ENCODE peak calls at places on chromosomes 1 and 21, in eight cellular contexts. U, W, F, I, S, R, P and Q are unnamed samples. For H3K4me1 and H3K9me3, the result is how much of the 10 kb centered on the place peaks cover.

GRCh38 chr1:33244809-33245186 is 11.5 kb upstream of the ZNF362 start:
- DNase-seq in F (peak), U (no peak), I (no peak), W (no peak), P (no peak), R (no peak), S (no peak), Q (no peak)

GRCh38 chr21:43206231-43207042 is 37.6 kb downstream of the CRYAA start:
- DNase-seq in U (no peak), S (peak), W (no peak), F (no peak), R (no peak), I (peak), P (no peak), Q (no peak)

GRCh38 chr1:156656779-156657160 is 14.9 kb downstream of the BCAN start:
- DNase-seq in S (no peak), P (peak), U (peak), F (no peak), W (peak), I (no peak), R (no peak), Q (no peak)

GRCh38 chr1:29824025-29824424 is 587.7 kb downstream of the PTPRU start:
- DNase-seq in I (no peak), R (no peak), S (no peak), P (no peak), U (no peak), F (no peak), W (no peak), Q (no peak)

GRCh38 chr1:234960722-234961467 is 167.7 kb downstream of the TOMM20 start:
- DNase-seq in U (peak), F (no peak), W (no peak), I (peak), P (no peak), S (peak), R (peak), Q (no peak)

GRCh38 chr1:15028117-15028516 is 125.4 kb upstream of the TMEM51 start:
- DNase-seq in R (no peak), U (peak), P (no peak), S (peak), F (no peak), I (no peak), W (no peak), Q (no peak)

GRCh38 chr21:17416139-17416538 is 96.7 kb upstream of the CXADR start:
- DNase-seq in U (peak), P (no peak), R (no peak), F (no peak), S (no peak), I (no peak), W (no peak), Q (no peak)

GRCh38 chr1:234970731-234971476 is 157.7 kb downstream of the TOMM20 start:
- DNase-seq in W (peak), S (peak), F (no peak), I (peak), R (no peak), P (peak), U (peak), Q (peak)

GRCh38 chr1:58881471-58881994 is 97.7 kb upstream of the JUN start:
- DNase-seq in P (no peak), W (no peak), F (no peak), U (peak), I (peak), R (peak), S (peak), Q (no peak)

DNA sequence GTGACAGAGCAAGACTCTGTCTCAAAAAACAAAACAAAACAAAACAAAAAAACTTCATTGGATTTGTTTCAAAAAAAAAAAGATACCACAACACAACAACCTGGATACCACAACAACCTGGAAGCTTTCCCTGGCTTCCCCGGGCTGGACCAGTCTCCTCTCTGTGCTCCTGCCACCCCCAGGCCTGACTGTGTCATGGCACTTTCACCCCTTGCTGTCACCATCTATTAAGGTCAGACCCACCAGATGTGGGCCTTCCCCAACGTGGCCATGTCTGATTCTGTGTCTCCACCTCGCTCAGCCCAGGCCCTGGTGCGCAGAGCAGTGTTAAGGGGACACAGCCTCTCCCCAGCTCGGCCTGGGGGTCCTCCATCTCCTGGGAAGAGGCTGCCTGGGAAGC is 28.3 kb upstream of the ACOT11 start:
- DNase-seq in W (no peak), I (no peak), P (peak), S (no peak), F (peak), U (no peak), R (peak), Q (no peak)
- TF ChIP-seq CTCF in W (no peak), I (no peak), P (peak), S (peak), F (peak), U (no peak), R (peak), Q (no peak)

GRCh38 chr1:151540982-151541377 is 871 bp downstream of the TUFT1 start:
- DNase-seq in W (peak), I (no peak), R (peak), F (no peak), P (peak), U (no peak), S (peak), Q (no peak)
- H3K4me1 ChIP-seq in W (under half), I (under half), R (under half), F (under half), P (under half), U (under half), S (under half), Q (under half)

DNA sequence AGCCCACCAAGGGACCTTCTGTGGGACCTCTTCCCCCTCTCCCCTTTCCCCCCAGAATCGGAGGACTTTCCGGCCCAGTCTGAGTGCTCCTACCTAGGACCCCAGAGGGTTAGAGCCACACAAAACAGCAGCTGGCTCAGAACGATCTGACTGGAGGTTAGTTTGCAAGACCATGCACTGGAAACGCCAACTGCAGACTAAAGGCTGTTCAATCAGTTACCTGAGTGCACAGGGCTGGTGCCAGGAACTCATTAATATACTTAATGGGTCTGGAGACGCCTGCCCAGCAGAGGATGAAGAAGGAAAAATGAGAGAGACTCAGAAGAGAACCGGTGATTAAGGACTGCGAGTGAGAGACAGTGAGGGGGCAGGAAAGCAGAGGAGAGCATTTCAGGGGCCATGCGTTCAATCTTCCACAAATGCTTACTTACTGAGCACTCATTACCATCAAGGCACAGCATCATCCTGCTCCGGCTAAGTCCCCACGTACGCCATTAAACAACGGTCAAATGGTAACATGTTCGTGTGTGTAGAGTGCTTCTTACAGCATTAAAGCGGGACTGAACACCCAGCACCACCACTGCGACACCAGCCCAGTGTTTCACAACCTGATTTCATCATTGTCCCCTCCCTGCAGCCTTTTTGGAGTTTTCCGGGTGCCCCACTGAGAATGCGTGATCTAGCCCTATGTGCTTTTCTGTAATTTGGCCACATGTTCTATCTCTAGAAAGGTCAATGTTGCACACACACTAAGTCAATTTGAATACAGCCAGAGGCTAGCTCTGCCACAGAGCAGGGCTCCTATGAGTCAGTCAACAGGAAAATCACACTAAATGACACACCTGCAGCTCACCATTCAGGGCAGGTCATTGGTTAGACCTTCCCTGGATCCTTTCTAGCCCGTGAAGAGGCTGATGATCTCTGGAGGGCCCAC is 7.6 kb downstream of the ENO1 start:
- DNase-seq in F (no peak), W (no peak), S (no peak), U (no peak), P (no peak), I (peak), R (no peak), Q (no peak)
- H3K9me3 ChIP-seq in F (under half), W (under half), S (under half), U (under half), P (under half), I (under half), R (under half), Q (under half)

GRCh38 chr1:28505406-28506187 is at the start of gene RCC1:
- DNase-seq in W (peak), S (peak), F (peak), I (peak), U (peak), R (peak), P (peak), Q (peak)
- TF ChIP-seq CTCF in W (no peak), S (no peak), F (no peak), I (no peak), U (no peak), R (no peak), P (no peak), Q (no peak)

GRCh38 chr1:181131255-181131901 is 42.9 kb downstream of the IER5 start:
- DNase-seq in I (no peak), P (peak), S (no peak), U (no peak), W (no peak), F (peak), R (no peak), Q (no peak)
- H3K4me1 ChIP-seq in I (under half), P (under half), S (under half), U (under half), W (under half), F (half or more), R (under half), Q (half or more)

GRCh38 chr21:9750341-9751086 is 770.9 kb upstream of the TPTE start:
- DNase-seq in P (no peak), R (no peak), I (no peak), S (no peak), W (no peak), U (no peak), F (no peak), Q (no peak)

GRCh38 chr21:9755611-9756010 is 765.8 kb upstream of the TPTE start:
- DNase-seq in U (no peak), F (no peak), S (no peak), R (no peak), P (no peak), W (no peak), I (no peak), Q (no peak)

GRCh38 chr21:9758141-9758540 is 763.2 kb upstream of the TPTE start:
- DNase-seq in I (no peak), R (no peak), P (no peak), S (no peak), F (no peak), W (no peak), U (no peak), Q (no peak)

GRCh38 chr21:9756677-9757076 is 764.7 kb upstream of the TPTE start:
- DNase-seq in U (no peak), W (no peak), P (no peak), R (no peak), I (no peak), F (no peak), S (no peak), Q (no peak)

DNA sequence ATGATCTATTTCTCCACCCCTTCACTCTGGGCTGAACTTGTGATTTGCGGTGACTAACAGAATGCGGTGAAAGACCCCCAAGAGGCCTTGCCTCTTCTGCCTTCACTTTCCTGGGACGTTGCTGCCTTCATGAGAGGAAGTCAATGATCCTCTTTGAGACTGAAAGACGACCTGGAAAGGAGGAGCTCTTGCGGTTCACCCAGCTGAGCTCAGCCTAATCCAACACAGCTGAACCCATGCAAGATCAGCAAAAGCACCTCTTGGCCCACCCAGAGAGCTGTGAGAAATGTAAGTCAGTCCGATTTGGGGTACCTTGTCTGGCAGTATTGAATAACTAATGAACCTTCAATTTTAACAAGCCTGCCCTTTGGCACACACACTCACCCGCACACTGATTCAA is 767.4 kb upstream of the TPTE start:
- DNase-seq in F (no peak), U (no peak), I (no peak), R (no peak), S (no peak), P (no peak), W (no peak), Q (no peak)
- H3K9me3 ChIP-seq in F (under half), U (under half), I (under half), R (under half), S (under half), P (under half), W (under half), Q (under half)

GRCh38 chr1:17335821-17336718 is 28.1 kb downstream of the PADI4 start:
- DNase-seq in P (peak), R (peak), F (peak), W (peak), S (peak), U (peak), I (peak), Q (peak)
- TF ChIP-seq CTCF in P (peak), R (peak), F (peak), W (peak), S (peak), U (peak), I (peak), Q (peak)

GRCh38 chr1:24767351-24767750 is 22.1 kb downstream of the CLIC4 start:
- DNase-seq in U (no peak), P (no peak), R (no peak), I (peak), F (no peak), S (no peak), W (no peak), Q (no peak)
- H3K4me1 ChIP-seq in U (under half), P (under half), R (under half), I (under half), F (under half), S (under half), W (under half), Q (half or more)

DNA sequence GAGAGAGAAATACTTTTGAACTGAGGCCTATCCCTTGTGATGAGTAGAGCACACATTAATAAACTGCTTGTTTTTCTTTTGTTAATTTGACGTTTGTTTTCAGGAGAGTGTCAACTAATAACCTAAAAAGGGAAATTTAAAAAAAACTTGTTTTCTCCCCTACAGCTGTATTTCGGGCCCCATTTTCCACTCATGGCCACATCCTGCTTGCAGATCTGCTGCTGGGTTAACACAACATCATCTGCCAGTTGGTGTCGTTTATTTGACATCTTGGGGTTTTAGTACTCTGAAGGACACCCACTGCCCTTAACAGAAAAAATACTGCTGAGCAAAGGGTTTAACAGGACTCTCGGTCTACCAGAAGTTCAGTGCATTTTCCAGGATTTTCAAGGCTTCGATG is 848 bp upstream of the PYHIN1 start:
- DNase-seq in S (no peak), F (peak), R (no peak), I (no peak), W (no peak), P (no peak), U (no peak), Q (no peak)
- H3K9me3 ChIP-seq in S (under half), F (under half), R (under half), I (under half), W (under half), P (under half), U (under half), Q (under half)